ENCODE peak calls at places on chromosomes 12 and 14, in eight cellular contexts. E is activated T-helper 1 cell treated with anti-CD3 and anti-CD28 coated beads, Interleukin-2, amount 50 U/mL, for 16 hours; G is GM13977; C is neural crest cell; Z is RWPE1; D is putamen; B is activated naive CD8-positive, alpha-beta T cell treated with anti-CD3 and anti-CD28 coated beads, Interleukin-2, amount 50 U/mL, for 24 hours; L is stimulated activated CD4-positive, alpha-beta T cell treated with anti-CD3 and anti-CD28 coated beads, Interleukin-2, amount 100 ng/mL, for 48 hours. J is an unnamed sample.

GRCh38 chr12:109881752-109882151 is 1.4 kb upstream of the GLTP start:
- DNase-seq in B (no peak), C (no peak), D (no peak), E (no peak), G (no peak), L (no peak), Z (no peak), J (no peak)

GRCh38 chr12:89451876-89452275 is 72.7 kb downstream of the GALNT4 start:
- DNase-seq in G (no peak), L (no peak), Z (no peak), D (no peak), E (no peak), C (peak), B (no peak), J (peak)

GRCh38 chr14:103542545-103543088 is 13.6 kb downstream of the TRMT61A start:
- DNase-seq in E (no peak), C (peak), D (peak), B (no peak), G (no peak), L (no peak), Z (no peak), J (no peak)

GRCh38 chr14:51677276-51677675 is 25.6 kb downstream of the FRMD6 start:
- DNase-seq in E (no peak), G (no peak), C (no peak), B (no peak), L (no peak), Z (no peak), D (peak), J (peak)

GRCh38 chr12:3617565-3617964 is 126.6 kb downstream of the PRMT8 start:
- DNase-seq in B (no peak), G (no peak), C (no peak), E (no peak), D (no peak), L (no peak), Z (no peak), J (no peak)

GRCh38 chr12:15227004-15227679 is 5.9 kb upstream of the RERG start:
- DNase-seq in C (peak), G (peak), B (peak), Z (peak), L (no peak), D (no peak), E (no peak), J (peak)

GRCh38 chr12:119751961-119752360 is 84.0 kb downstream of the PRKAB1 start:
- DNase-seq in C (no peak), L (no peak), E (no peak), D (no peak), B (no peak), Z (no peak), G (no peak), J (no peak)

GRCh38 chr12:6272300-6273208 is 37.9 kb upstream of the PLEKHG6 start:
- DNase-seq in Z (peak), B (no peak), D (no peak), E (no peak), L (no peak), G (no peak), C (no peak), J (peak)

GRCh38 chr14:29390046-29390841 is 537.4 kb downstream of the PRKD1 start:
- DNase-seq in D (no peak), L (no peak), G (no peak), Z (no peak), E (no peak), B (no peak), C (peak), J (no peak)

GRCh38 chr12:26120561-26121274 is 4.1 kb downstream of the BHLHE41 start:
- DNase-seq in L (no peak), B (no peak), E (no peak), G (no peak), Z (no peak), C (no peak), D (peak), J (no peak)

GRCh38 chr12:69068431-69068830 is 135.5 kb upstream of the CPM start:
- DNase-seq in D (no peak), L (no peak), G (no peak), Z (peak), E (no peak), B (no peak), C (no peak), J (no peak)

GRCh38 chr12:108804361-108804949 is 52.9 kb downstream of the SSH1 start:
- DNase-seq in Z (no peak), G (no peak), D (no peak), E (no peak), C (no peak), L (no peak), B (no peak), J (no peak)

J was measured in trophoblast cell.